ENCODE peak calls at places on chromosomes 6 and 20, in nine cellular contexts. One of them, this sample, is unnamed.
A peak's percentile ranks its signal among the peaks of the same experiment; 100 is the strongest.

GRCh38 chr20:6142348-6142993 is 19.6 kb upstream of the FERMT1 start:
- DNase-seq in Caco-2: peak; percentile 67
- DNase-seq in naive thymus-derived CD4-positive, alpha-beta T cell: peak; percentile 42
- DNase-seq in body of pancreas: peak; percentile 63
- DNase-seq in effector memory CD4-positive, alpha-beta T cell: peak; percentile 24
- DNase-seq in GM23248: peak; percentile 56
- DNase-seq in CD4-positive, alpha-beta memory T cell: peak; percentile 32
- DNase-seq in IMR-90: peak; percentile 65
- DNase-seq in mucosa of descending colon: peak; percentile 78
- DNase-seq in this sample: peak; percentile 74

GRCh38 chr6:20168668-20169633 is 43.3 kb downstream of the MBOAT1 start:
- DNase-seq in CD4-positive, alpha-beta memory T cell: no peak
- DNase-seq in GM23248: peak; percentile 52
- DNase-seq in body of pancreas: no peak
- DNase-seq in Caco-2: no peak
- DNase-seq in effector memory CD4-positive, alpha-beta T cell: no peak
- DNase-seq in mucosa of descending colon: no peak
- DNase-seq in IMR-90: no peak
- DNase-seq in naive thymus-derived CD4-positive, alpha-beta T cell: no peak
- DNase-seq in this sample: no peak

GRCh38 chr20:49210101-49210749 is 9.0 kb upstream of the DDX27 start:
- DNase-seq in naive thymus-derived CD4-positive, alpha-beta T cell: no peak
- DNase-seq in GM23248: no peak
- DNase-seq in body of pancreas: no peak
- DNase-seq in effector memory CD4-positive, alpha-beta T cell: no peak
- DNase-seq in Caco-2: no peak
- DNase-seq in mucosa of descending colon: no peak
- DNase-seq in IMR-90: no peak
- DNase-seq in CD4-positive, alpha-beta memory T cell: no peak
- DNase-seq in this sample: no peak

GRCh38 chr6:31083742-31084354 is 28.5 kb downstream of the C6orf15 start:
- DNase-seq in IMR-90: peak; percentile 92
- DNase-seq in Caco-2: peak; percentile 39
- DNase-seq in mucosa of descending colon: peak; percentile 65
- DNase-seq in effector memory CD4-positive, alpha-beta T cell: peak; percentile 10
- DNase-seq in CD4-positive, alpha-beta memory T cell: peak; percentile 32
- DNase-seq in GM23248: peak; percentile 77
- DNase-seq in naive thymus-derived CD4-positive, alpha-beta T cell: no peak
- DNase-seq in body of pancreas: no peak
- DNase-seq in this sample: peak; percentile 82

GRCh38 chr6:124679392-124679791 is 282.8 kb upstream of the RNF217 start:
- DNase-seq in mucosa of descending colon: no peak
- DNase-seq in GM23248: peak; percentile 42
- DNase-seq in effector memory CD4-positive, alpha-beta T cell: no peak
- DNase-seq in body of pancreas: no peak
- DNase-seq in naive thymus-derived CD4-positive, alpha-beta T cell: no peak
- DNase-seq in Caco-2: no peak
- DNase-seq in IMR-90: peak; percentile 1
- DNase-seq in CD4-positive, alpha-beta memory T cell: no peak
- DNase-seq in this sample: no peak

GRCh38 chr6:29708432-29709177 is 14.6 kb upstream of the HLA-F start:
- DNase-seq in CD4-positive, alpha-beta memory T cell: peak; percentile 95
- DNase-seq in Caco-2: no peak
- DNase-seq in IMR-90: no peak
- DNase-seq in naive thymus-derived CD4-positive, alpha-beta T cell: peak; percentile 96
- DNase-seq in body of pancreas: no peak
- DNase-seq in mucosa of descending colon: peak; percentile 57
- DNase-seq in effector memory CD4-positive, alpha-beta T cell: peak; percentile 75
- DNase-seq in GM23248: no peak
- DNase-seq in this sample: no peak

GRCh38 chr6:155014715-155015300 is 19.7 kb downstream of the TIAM2 start:
- DNase-seq in CD4-positive, alpha-beta memory T cell: no peak
- DNase-seq in IMR-90: peak; percentile 78
- DNase-seq in body of pancreas: no peak
- DNase-seq in Caco-2: peak; percentile 7
- DNase-seq in GM23248: no peak
- DNase-seq in effector memory CD4-positive, alpha-beta T cell: no peak
- DNase-seq in mucosa of descending colon: no peak
- DNase-seq in naive thymus-derived CD4-positive, alpha-beta T cell: no peak
- DNase-seq in this sample: peak; percentile 24

GRCh38 chr6:45112711-45113110 is 215.4 kb upstream of the RUNX2 start:
- DNase-seq in GM23248: no peak
- DNase-seq in IMR-90: no peak
- DNase-seq in CD4-positive, alpha-beta memory T cell: no peak
- DNase-seq in mucosa of descending colon: no peak
- DNase-seq in effector memory CD4-positive, alpha-beta T cell: no peak
- DNase-seq in Caco-2: no peak
- DNase-seq in naive thymus-derived CD4-positive, alpha-beta T cell: no peak
- DNase-seq in body of pancreas: no peak
- DNase-seq in this sample: no peak

GRCh38 chr6:16948376-16948775 is 153.5 kb upstream of the STMND1 start:
- DNase-seq in CD4-positive, alpha-beta memory T cell: no peak
- DNase-seq in Caco-2: no peak
- DNase-seq in effector memory CD4-positive, alpha-beta T cell: no peak
- DNase-seq in GM23248: peak; percentile 31
- DNase-seq in body of pancreas: no peak
- DNase-seq in IMR-90: peak; percentile 69
- DNase-seq in mucosa of descending colon: no peak
- DNase-seq in naive thymus-derived CD4-positive, alpha-beta T cell: no peak
- DNase-seq in this sample: no peak

GRCh38 chr20:35523298-35523888 is 6.1 kb downstream of the C20orf173 start:
- DNase-seq in CD4-positive, alpha-beta memory T cell: peak; percentile 7
- DNase-seq in effector memory CD4-positive, alpha-beta T cell: no peak
- DNase-seq in body of pancreas: no peak
- DNase-seq in GM23248: peak; percentile 46
- DNase-seq in Caco-2: peak; percentile 77
- DNase-seq in naive thymus-derived CD4-positive, alpha-beta T cell: no peak
- DNase-seq in IMR-90: no peak
- DNase-seq in mucosa of descending colon: no peak
- DNase-seq in this sample: peak; percentile 68

GRCh38 chr6:36592221-36592655 is 1.9 kb upstream of the SRSF3 start:
- DNase-seq in mucosa of descending colon: no peak
- DNase-seq in body of pancreas: no peak
- DNase-seq in CD4-positive, alpha-beta memory T cell: no peak
- DNase-seq in IMR-90: no peak
- DNase-seq in Caco-2: no peak
- DNase-seq in effector memory CD4-positive, alpha-beta T cell: no peak
- DNase-seq in naive thymus-derived CD4-positive, alpha-beta T cell: no peak
- DNase-seq in GM23248: no peak
- DNase-seq in this sample: no peak

GRCh38 chr6:158548418-158549161 is 11.3 kb upstream of the TMEM181 start:
- DNase-seq in IMR-90: no peak
- DNase-seq in GM23248: no peak
- DNase-seq in effector memory CD4-positive, alpha-beta T cell: no peak
- DNase-seq in CD4-positive, alpha-beta memory T cell: no peak
- DNase-seq in body of pancreas: peak; percentile 9
- DNase-seq in mucosa of descending colon: no peak
- DNase-seq in naive thymus-derived CD4-positive, alpha-beta T cell: no peak
- DNase-seq in Caco-2: no peak
- DNase-seq in this sample: no peak

GRCh38 chr6:83221886-83222479 is 28.8 kb downstream of the RWDD2A start:
- DNase-seq in IMR-90: peak; percentile 54
- DNase-seq in CD4-positive, alpha-beta memory T cell: peak; percentile 27
- DNase-seq in Caco-2: no peak
- DNase-seq in body of pancreas: no peak
- DNase-seq in mucosa of descending colon: no peak
- DNase-seq in effector memory CD4-positive, alpha-beta T cell: no peak
- DNase-seq in GM23248: peak; percentile 58
- DNase-seq in naive thymus-derived CD4-positive, alpha-beta T cell: peak; percentile 28
- DNase-seq in this sample: peak; percentile 58

GRCh38 chr20:47397652-47398301 is 41.3 kb upstream of the ZMYND8 start:
- DNase-seq in naive thymus-derived CD4-positive, alpha-beta T cell: no peak
- DNase-seq in effector memory CD4-positive, alpha-beta T cell: no peak
- DNase-seq in GM23248: no peak
- DNase-seq in Caco-2: no peak
- DNase-seq in body of pancreas: no peak
- DNase-seq in mucosa of descending colon: no peak
- DNase-seq in IMR-90: no peak
- DNase-seq in CD4-positive, alpha-beta memory T cell: no peak
- DNase-seq in this sample: no peak

GRCh38 chr6:67683960-67684359 is 951.1 kb upstream of the ADGRB3 start:
- DNase-seq in mucosa of descending colon: no peak
- DNase-seq in IMR-90: peak; percentile 49
- DNase-seq in CD4-positive, alpha-beta memory T cell: no peak
- DNase-seq in body of pancreas: no peak
- DNase-seq in effector memory CD4-positive, alpha-beta T cell: no peak
- DNase-seq in naive thymus-derived CD4-positive, alpha-beta T cell: no peak
- DNase-seq in GM23248: no peak
- DNase-seq in Caco-2: no peak
- DNase-seq in this sample: no peak

GRCh38 chr6:84867521-84867920 is 103.1 kb upstream of the TBX18 start:
- DNase-seq in CD4-positive, alpha-beta memory T cell: no peak
- DNase-seq in Caco-2: no peak
- DNase-seq in naive thymus-derived CD4-positive, alpha-beta T cell: no peak
- DNase-seq in GM23248: peak; percentile 87
- DNase-seq in effector memory CD4-positive, alpha-beta T cell: no peak
- DNase-seq in body of pancreas: no peak
- DNase-seq in mucosa of descending colon: no peak
- DNase-seq in IMR-90: no peak
- DNase-seq in this sample: no peak

GRCh38 chr20:49594143-49594928 is 26.4 kb upstream of the PTGIS start:
- DNase-seq in Caco-2: peak; percentile 55
- DNase-seq in CD4-positive, alpha-beta memory T cell: no peak
- DNase-seq in IMR-90: peak; percentile 87
- DNase-seq in mucosa of descending colon: no peak
- DNase-seq in GM23248: peak; percentile 94
- DNase-seq in naive thymus-derived CD4-positive, alpha-beta T cell: no peak
- DNase-seq in body of pancreas: peak; percentile 26
- DNase-seq in effector memory CD4-positive, alpha-beta T cell: peak; percentile 3
- DNase-seq in this sample: no peak

GRCh38 chr6:149995235-149995750 is 30.0 kb downstream of the RAET1L start:
- DNase-seq in IMR-90: no peak
- DNase-seq in body of pancreas: no peak
- DNase-seq in Caco-2: no peak
- DNase-seq in CD4-positive, alpha-beta memory T cell: no peak
- DNase-seq in mucosa of descending colon: no peak
- DNase-seq in naive thymus-derived CD4-positive, alpha-beta T cell: no peak
- DNase-seq in GM23248: no peak
- DNase-seq in effector memory CD4-positive, alpha-beta T cell: no peak
- DNase-seq in this sample: no peak

GRCh38 chr6:170147056-170147787 is 143.7 kb downstream of the DLL1 start:
- DNase-seq in body of pancreas: no peak
- DNase-seq in IMR-90: no peak
- DNase-seq in CD4-positive, alpha-beta memory T cell: no peak
- DNase-seq in mucosa of descending colon: no peak
- DNase-seq in Caco-2: no peak
- DNase-seq in effector memory CD4-positive, alpha-beta T cell: no peak
- DNase-seq in GM23248: peak; percentile 52
- DNase-seq in naive thymus-derived CD4-positive, alpha-beta T cell: no peak
- DNase-seq in this sample: no peak

GRCh38 chr6:93678841-93679454 is 259.6 kb upstream of the EPHA7 start:
- DNase-seq in body of pancreas: no peak
- DNase-seq in effector memory CD4-positive, alpha-beta T cell: no peak
- DNase-seq in IMR-90: no peak
- DNase-seq in Caco-2: no peak
- DNase-seq in GM23248: no peak
- DNase-seq in naive thymus-derived CD4-positive, alpha-beta T cell: no peak
- DNase-seq in CD4-positive, alpha-beta memory T cell: no peak
- DNase-seq in mucosa of descending colon: no peak
- DNase-seq in this sample: no peak
- H3K4me3 ChIP-seq in body of pancreas: no peak overlapping the region
- H3K4me3 ChIP-seq in effector memory CD4-positive, alpha-beta T cell: no peak overlapping the region
- H3K4me3 ChIP-seq in IMR-90: no peak overlapping the region
- H3K4me3 ChIP-seq in Caco-2: no peak overlapping the region
- H3K4me3 ChIP-seq in GM23248: no peak overlapping the region
- H3K4me3 ChIP-seq in naive thymus-derived CD4-positive, alpha-beta T cell: no peak overlapping the region
- H3K4me3 ChIP-seq in CD4-positive, alpha-beta memory T cell: no peak overlapping the region
- H3K4me3 ChIP-seq in mucosa of descending colon: no peak overlapping the region
- H3K4me3 ChIP-seq in this sample: no peak overlapping the region

GRCh38 chr6:80872194-80872950 is 765.9 kb downstream of the BCKDHB start:
- DNase-seq in CD4-positive, alpha-beta memory T cell: no peak
- DNase-seq in Caco-2: no peak
- DNase-seq in body of pancreas: no peak
- DNase-seq in effector memory CD4-positive, alpha-beta T cell: no peak
- DNase-seq in naive thymus-derived CD4-positive, alpha-beta T cell: no peak
- DNase-seq in GM23248: peak; percentile 25
- DNase-seq in mucosa of descending colon: peak; percentile 1
- DNase-seq in IMR-90: no peak
- DNase-seq in this sample: no peak

DNA sequence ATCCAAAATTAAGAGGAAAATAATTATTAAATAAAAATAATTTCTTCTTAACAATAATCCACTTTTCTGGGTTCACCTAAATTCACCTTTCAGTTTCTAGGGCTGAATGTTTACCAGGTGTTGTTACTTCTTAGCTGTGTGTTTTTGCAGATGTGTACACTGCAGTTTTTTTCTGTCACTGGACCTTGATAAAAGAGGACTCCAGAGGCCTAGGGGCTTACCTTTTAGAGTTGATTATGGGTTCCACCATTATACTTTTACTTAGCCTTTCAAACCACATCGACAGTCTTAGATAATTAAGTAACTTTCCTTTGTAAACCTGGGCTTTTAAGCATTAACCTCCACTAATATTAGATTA is 766.5 kb downstream of the BCKDHB start:
- DNase-seq in GM23248: no peak
- DNase-seq in body of pancreas: no peak
- DNase-seq in CD4-positive, alpha-beta memory T cell: no peak
- DNase-seq in effector memory CD4-positive, alpha-beta T cell: no peak
- DNase-seq in naive thymus-derived CD4-positive, alpha-beta T cell: no peak
- DNase-seq in IMR-90: no peak
- DNase-seq in Caco-2: no peak
- DNase-seq in mucosa of descending colon: no peak
- DNase-seq in this sample: no peak
- H3K9me3 ChIP-seq in GM23248: no peaks in the 10 kb centered on the region
- H3K9me3 ChIP-seq in body of pancreas: no peaks in the 10 kb centered on the region
- H3K9me3 ChIP-seq in CD4-positive, alpha-beta memory T cell: no peaks in the 10 kb centered on the region
- H3K9me3 ChIP-seq in effector memory CD4-positive, alpha-beta T cell: no peaks in the 10 kb centered on the region
- H3K9me3 ChIP-seq in naive thymus-derived CD4-positive, alpha-beta T cell: no peaks in the 10 kb centered on the region
- H3K9me3 ChIP-seq in IMR-90: no peaks in the 10 kb centered on the region
- H3K9me3 ChIP-seq in Caco-2: no peaks in the 10 kb centered on the region
- H3K9me3 ChIP-seq in mucosa of descending colon: peaks cover 10% of the 10 kb centered on the region
- H3K9me3 ChIP-seq in this sample: no peaks in the 10 kb centered on the region

DNA sequence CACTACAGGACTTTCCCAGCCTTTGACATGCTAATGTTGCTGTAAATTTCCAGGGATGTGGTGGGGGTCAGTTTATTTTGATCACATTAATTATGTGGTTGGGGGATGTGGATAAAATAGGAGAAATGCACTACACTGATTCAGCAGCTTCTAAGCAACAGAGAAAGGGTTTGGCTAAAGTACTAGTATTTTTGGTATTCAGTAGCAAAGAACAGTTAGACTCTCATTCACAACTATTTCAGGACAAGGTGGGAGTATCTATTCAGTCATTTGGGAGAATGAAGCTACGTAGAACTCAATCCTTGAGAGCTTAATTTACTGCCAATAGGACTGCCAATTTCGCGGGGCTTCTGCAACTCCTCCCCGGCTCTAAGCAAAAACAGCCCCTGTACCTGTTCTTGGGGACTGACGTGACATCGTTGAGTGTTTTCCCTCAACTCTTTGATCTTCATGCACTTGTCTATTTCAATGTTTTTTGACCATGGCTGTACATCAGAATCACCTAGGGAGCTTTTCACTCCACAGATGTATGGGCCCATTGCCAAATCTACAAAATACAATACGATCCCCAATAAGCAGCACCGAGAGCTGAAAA is 94.8 kb upstream of the NHSL1 start:
- DNase-seq in mucosa of descending colon: no peak
- DNase-seq in IMR-90: no peak
- DNase-seq in Caco-2: no peak
- DNase-seq in naive thymus-derived CD4-positive, alpha-beta T cell: no peak
- DNase-seq in GM23248: no peak
- DNase-seq in effector memory CD4-positive, alpha-beta T cell: no peak
- DNase-seq in body of pancreas: no peak
- DNase-seq in CD4-positive, alpha-beta memory T cell: no peak
- DNase-seq in this sample: peak; percentile 36
- H3K4me1 ChIP-seq in mucosa of descending colon: peaks cover 16% of the 10 kb centered on the region
- H3K4me1 ChIP-seq in IMR-90: peaks cover 13% of the 10 kb centered on the region
- H3K4me1 ChIP-seq in Caco-2: peaks cover 13% of the 10 kb centered on the region
- H3K4me1 ChIP-seq in naive thymus-derived CD4-positive, alpha-beta T cell: no peaks in the 10 kb centered on the region
- H3K4me1 ChIP-seq in GM23248: peaks cover 19% of the 10 kb centered on the region
- H3K4me1 ChIP-seq in effector memory CD4-positive, alpha-beta T cell: peaks cover 4% of the 10 kb centered on the region
- H3K4me1 ChIP-seq in body of pancreas: peaks cover 2% of the 10 kb centered on the region
- H3K4me1 ChIP-seq in CD4-positive, alpha-beta memory T cell: peaks cover 16% of the 10 kb centered on the region
- H3K4me1 ChIP-seq in this sample: peaks cover 58% of the 10 kb centered on the region

GRCh38 chr6:116564921-116565872 is 6.1 kb upstream of the RWDD1 start:
- DNase-seq in IMR-90: no peak
- DNase-seq in GM23248: peak; percentile 46
- DNase-seq in CD4-positive, alpha-beta memory T cell: no peak
- DNase-seq in body of pancreas: peak; percentile 15
- DNase-seq in Caco-2: no peak
- DNase-seq in naive thymus-derived CD4-positive, alpha-beta T cell: peak; percentile 17
- DNase-seq in effector memory CD4-positive, alpha-beta T cell: no peak
- DNase-seq in mucosa of descending colon: peak; percentile 7
- DNase-seq in this sample: no peak
- H3K4me3 ChIP-seq in IMR-90: no peak overlapping the region
- H3K4me3 ChIP-seq in GM23248: peak overlapping the region; percentile 45
- H3K4me3 ChIP-seq in CD4-positive, alpha-beta memory T cell: no peak overlapping the region
- H3K4me3 ChIP-seq in body of pancreas: no peak overlapping the region
- H3K4me3 ChIP-seq in Caco-2: no peak overlapping the region
- H3K4me3 ChIP-seq in naive thymus-derived CD4-positive, alpha-beta T cell: peak overlapping the region; percentile 20
- H3K4me3 ChIP-seq in effector memory CD4-positive, alpha-beta T cell: no peak overlapping the region
- H3K4me3 ChIP-seq in mucosa of descending colon: no peak overlapping the region
- H3K4me3 ChIP-seq in this sample: no peak overlapping the region